ENCODE peak calls at places on chromosomes 13 and 19, in five cellular contexts. A is IMR-90, R is heart left ventricle, I is Peyer's patch, G is pancreas. D is an unnamed sample. For H3K4me1, the result is how much of the 10 kb centered on the place peaks cover.

GRCh38 chr13:40644838-40645620 is 21.4 kb downstream of the FOXO1 start:
- DNase-seq in R (no peak), I (no peak), G (no peak), A (no peak), D (peak)

GRCh38 chr13:110559429-110559943 is 2.0 kb downstream of the RAB20 start:
- DNase-seq in G (peak), A (peak), R (peak), I (peak), D (no peak)

GRCh38 chr19:33278403-33279269 is 23.7 kb downstream of the CEBPA start:
- DNase-seq in I (no peak), R (no peak), G (peak), A (no peak), D (no peak)

GRCh38 chr13:44364019-44364418 is 9.6 kb upstream of the SERP2 start:
- DNase-seq in I (no peak), R (no peak), G (no peak), A (no peak), D (no peak)

GRCh38 chr13:39452412-39452811 is 150.6 kb downstream of the LHFPL6 start:
- DNase-seq in G (no peak), A (no peak), I (no peak), R (peak), D (no peak)

GRCh38 chr19:45812297-45812696 is 2.8 kb downstream of the RSPH6A start:
- DNase-seq in G (no peak), R (no peak), I (no peak), A (no peak), D (no peak)

GRCh38 chr13:94389544-94390351 is 89.7 kb downstream of the DCT start:
- DNase-seq in I (no peak), A (no peak), R (no peak), G (no peak), D (no peak)

GRCh38 chr19:33998302-33998701 is 174.0 kb upstream of the LSM14A start:
- DNase-seq in I (no peak), A (no peak), G (no peak), R (no peak), D (no peak)

GRCh38 chr19:33473644-33474305 is 47.8 kb downstream of the PEPD start:
- DNase-seq in I (no peak), A (peak), G (peak), R (no peak), D (no peak)

GRCh38 chr13:45807520-45808099 is 43.9 kb downstream of the SIAH3 start:
- DNase-seq in G (no peak), A (peak), I (no peak), R (no peak), D (peak)

GRCh38 chr13:97439196-97439595 is 5.2 kb downstream of the RAP2A start:
- DNase-seq in G (no peak), R (no peak), A (no peak), I (no peak), D (no peak)

GRCh38 chr13:40984670-40985366 is 34.3 kb downstream of the ELF1 start:
- DNase-seq in R (no peak), A (no peak), G (no peak), I (no peak), D (no peak)

GRCh38 chr13:26308836-26309235 is 54.9 kb downstream of the CDK8 start:
- DNase-seq in A (no peak), G (no peak), I (no peak), R (no peak), D (no peak)

GRCh38 chr13:48567521-48568331 is 34.8 kb upstream of the RCBTB2 start:
- DNase-seq in A (no peak), G (no peak), R (peak), I (no peak), D (no peak)

GRCh38 chr19:14843587-14843986 is 5.1 kb downstream of the OR7A10 start:
- DNase-seq in I (no peak), A (no peak), G (no peak), R (no peak), D (no peak)

GRCh38 chr13:80029170-80029569 is 311.8 kb downstream of the SPRY2 start:
- DNase-seq in G (peak), I (no peak), A (no peak), R (no peak), D (no peak)

GRCh38 chr19:29631450-29631849 is 25.4 kb downstream of the POP4 start:
- DNase-seq in G (no peak), I (no peak), A (no peak), R (no peak), D (no peak)

GRCh38 chr19:1261863-1262686 is 7.1 kb upstream of the CIRBP start:
- DNase-seq in R (peak), G (peak), I (peak), A (peak), D (peak)

GRCh38 chr19:16626796-16627193 is 1.2 kb downstream of the MED26 start:
- DNase-seq in R (no peak), I (no peak), G (no peak), A (no peak), D (no peak)

GRCh38 chr13:20002766-20003165 is 44.2 kb downstream of the ZMYM2 start:
- DNase-seq in G (no peak), R (no peak), I (no peak), A (no peak), D (no peak)

GRCh38 chr19:571127-571974 is 1.0 kb upstream of the BSG start:
- DNase-seq in A (peak), I (peak), G (no peak), R (no peak), D (peak)

GRCh38 chr19:2233601-2234280 is 2.4 kb downstream of the PLEKHJ1 start:
- DNase-seq in I (no peak), G (no peak), A (no peak), R (no peak), D (no peak)

GRCh38 chr19:45613926-45614725 is 12.1 kb upstream of the GPR4 start:
- DNase-seq in R (no peak), I (peak), A (peak), G (no peak), D (peak)

GRCh38 chr13:21478881-21479808 is 20.0 kb upstream of the ZDHHC20 start:
- DNase-seq in G (no peak), R (peak), I (no peak), A (peak), D (peak)

GRCh38 chr13:20127263-20127562 is 33.6 kb downstream of the GJA3 start:
- DNase-seq in A (no peak), R (no peak), G (no peak), I (no peak), D (peak)

GRCh38 chr19:55809381-55810058 is 22.3 kb downstream of the NLRP11 start:
- DNase-seq in R (peak), G (peak), I (peak), A (peak), D (no peak)

GRCh38 chr13:29239653-29240525 is 355.6 kb downstream of the SLC7A1 start:
- DNase-seq in G (no peak), A (no peak), I (no peak), R (no peak), D (no peak)

GRCh38 chr13:79307866-79308298 is 98.2 kb downstream of the RBM26 start:
- DNase-seq in I (no peak), A (peak), G (no peak), R (no peak), D (no peak)

GRCh38 chr13:33262069-33262487 is 23.5 kb downstream of the STARD13 start:
- DNase-seq in R (no peak), A (peak), I (peak), G (no peak), D (no peak)

GRCh38 chr13:36814465-36814864 is 4.6 kb upstream of the RFXAP start:
- DNase-seq in A (no peak), G (no peak), R (no peak), I (no peak), D (no peak)

GRCh38 chr19:13033244-13033643 is 38.0 kb downstream of the NFIX start:
- DNase-seq in A (no peak), G (no peak), R (no peak), I (no peak), D (no peak)

GRCh38 chr19:13031917-13032623 is 36.8 kb downstream of the NFIX start:
- DNase-seq in I (no peak), R (no peak), A (peak), G (no peak), D (no peak)

GRCh38 chr19:13033819-13034611 is 38.7 kb downstream of the NFIX start:
- DNase-seq in R (peak), G (peak), A (peak), I (peak), D (peak)

GRCh38 chr19:13034636-13035035 is 39.4 kb downstream of the NFIX start:
- DNase-seq in A (no peak), G (no peak), R (no peak), I (no peak), D (no peak)

GRCh38 chr19:13032837-13033236 is 37.6 kb downstream of the NFIX start:
- DNase-seq in R (no peak), G (no peak), A (no peak), I (no peak), D (no peak)
- H3K4me1 ChIP-seq in R (half or more), G (under half), A (under half), I (under half), D (under half)

GRCh38 chr13:106967391-106967790 is 399.5 kb upstream of the ARGLU1 start:
- DNase-seq in I (no peak), G (no peak), A (no peak), R (no peak), D (no peak)
- H3K4me1 ChIP-seq in I (under half), G (under half), A (under half), R (under half), D (under half)

DNA sequence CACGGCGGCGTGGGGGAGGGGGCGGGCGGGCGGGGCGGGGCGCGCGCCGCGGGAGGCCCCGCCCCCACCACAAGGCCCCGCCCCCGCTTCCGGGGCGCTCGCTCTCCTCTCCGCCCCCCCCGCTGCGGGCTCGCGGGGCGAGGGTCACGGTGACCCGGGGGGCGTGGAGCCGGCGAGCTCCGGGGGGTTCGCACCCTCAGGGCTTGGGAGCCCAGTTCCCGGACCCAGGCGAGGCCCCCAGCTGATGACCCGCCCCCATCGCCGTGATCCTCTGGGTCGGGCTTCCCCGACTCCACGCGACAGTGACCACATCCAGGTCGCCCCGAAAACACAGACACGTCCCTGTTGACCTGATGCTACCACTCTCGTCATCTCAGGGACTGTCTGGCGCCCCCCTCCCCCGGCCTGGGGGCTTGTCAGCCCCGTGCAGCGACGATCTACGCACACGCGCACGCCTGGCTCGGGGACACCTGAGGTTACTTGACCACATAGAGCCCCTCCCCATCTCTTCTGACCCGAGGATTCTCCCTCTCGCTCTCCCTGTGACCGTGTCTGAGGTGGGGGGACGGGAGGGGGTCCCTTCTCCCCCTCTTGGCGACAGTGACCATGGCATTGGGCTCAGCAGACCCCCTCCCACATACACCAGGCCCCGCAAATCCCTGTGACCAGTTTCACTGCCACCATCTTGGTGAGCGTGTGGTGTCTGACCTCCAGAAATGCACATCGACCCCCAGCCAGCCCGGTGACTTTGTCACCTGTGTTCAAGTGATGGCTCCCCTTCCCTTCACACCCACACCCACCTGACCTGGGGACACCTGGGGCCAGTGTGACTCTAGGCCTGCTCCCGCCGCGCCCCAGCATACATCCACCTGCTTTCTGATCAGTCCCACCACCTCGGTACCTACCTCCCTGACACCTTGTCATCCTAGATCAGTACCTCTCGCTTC is 670 bp downstream of the MAP2K7 start:
- DNase-seq in A (no peak), R (no peak), I (no peak), G (peak), D (peak)
- H3K4me1 ChIP-seq in A (under half), R (under half), I (under half), G (under half), D (under half)

DNA sequence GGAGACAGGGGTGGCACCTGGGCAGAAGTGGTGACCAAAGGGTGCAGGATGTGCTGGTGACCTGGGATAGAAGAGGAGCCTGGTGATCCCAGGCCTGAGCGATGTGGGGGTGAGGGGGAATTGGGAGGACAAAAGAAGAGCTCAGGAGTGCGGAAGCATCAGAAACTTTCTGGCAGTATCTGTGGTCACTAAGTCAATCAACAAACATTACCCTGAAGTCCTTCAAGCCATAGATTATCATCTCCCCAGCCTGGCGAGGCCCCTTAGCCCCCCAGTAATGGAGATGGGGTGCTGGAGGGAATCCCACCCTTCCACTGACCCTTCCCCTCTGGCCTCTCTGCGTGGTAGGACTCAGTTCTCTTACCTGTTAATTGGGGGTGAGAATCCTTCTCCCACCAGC is 10.5 kb downstream of the MEF2B start:
- DNase-seq in R (no peak), G (no peak), I (no peak), A (no peak), D (no peak)
- H3K4me1 ChIP-seq in R (under half), G (under half), I (under half), A (under half), D (under half)

GRCh38 chr13:114128348-114128623 is 4.1 kb downstream of the RASA3 start:
- DNase-seq in A (no peak), G (peak), I (no peak), R (no peak), D (no peak)
- H3K4me1 ChIP-seq in A (under half), G (under half), I (under half), R (under half), D (half or more)

GRCh38 chr19:41321600-41322270 is 11.8 kb downstream of the CCDC97 start:
- DNase-seq in I (no peak), R (no peak), A (peak), G (no peak), D (no peak)

GRCh38 chr19:41322451-41322850 is 12.5 kb downstream of the CCDC97 start:
- DNase-seq in A (no peak), G (peak), R (no peak), I (no peak), D (no peak)

GRCh38 chr19:41324231-41324702 is 14.3 kb downstream of the CCDC97 start:
- DNase-seq in I (no peak), G (peak), R (no peak), A (no peak), D (no peak)

GRCh38 chr19:41323430-41324125 is 13.6 kb downstream of the CCDC97 start:
- DNase-seq in G (peak), A (peak), R (peak), I (no peak), D (no peak)

DNA sequence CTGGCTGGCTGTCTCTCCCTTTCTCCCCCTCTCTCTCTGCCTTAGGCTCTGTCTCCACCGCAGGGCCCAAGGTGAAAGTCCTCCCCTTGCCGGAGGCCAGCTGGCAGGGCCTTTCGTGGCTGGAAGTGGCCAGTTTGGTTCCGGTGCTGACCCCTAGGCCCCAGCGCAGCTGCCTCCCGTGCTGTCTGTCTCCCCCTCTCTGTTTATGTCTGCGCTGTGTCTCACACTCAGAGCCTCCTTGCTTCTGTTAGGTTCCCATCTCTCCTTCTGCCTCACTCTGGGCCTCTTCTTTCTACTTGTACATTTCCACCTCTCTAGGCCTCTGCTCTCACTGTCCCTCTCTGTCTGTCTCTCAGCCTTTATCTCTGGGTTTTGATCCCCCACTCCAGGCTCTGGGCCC is 13.1 kb downstream of the CCDC97 start:
- DNase-seq in I (no peak), G (no peak), R (no peak), A (peak), D (no peak)
- H3K4me1 ChIP-seq in I (under half), G (under half), R (half or more), A (half or more), D (under half)

D was measured in CD4-positive, CD25-positive, alpha-beta regulatory T cell.